ENCODE peak calls at places on chromosomes 5 and 9, in seven cellular contexts. L is CD4-positive, alpha-beta T cell; G is stomach; X is endothelial cell; E is SK-MEL-5; R is stimulated activated CD4-positive, alpha-beta T cell treated with anti-CD3 and anti-CD28 coated beads, Interleukin-12 subunit alpha, Interleukin-12 subunit beta, amount 100 ng/mL, for 4 hours; P is SJSA1. D is an unnamed sample.

GRCh38 chr5:89513299-89514044 is 630.5 kb upstream of the MEF2C start:
- DNase-seq in E (no peak), G (no peak), L (no peak), P (no peak), R (no peak), X (no peak), D (no peak)

GRCh38 chr5:132017738-132018625 is 6.5 kb upstream of the ACSL6 start:
- DNase-seq in R (no peak), G (no peak), P (no peak), L (peak), X (no peak), E (no peak), D (no peak)

GRCh38 chr5:173228107-173228506 is 6.9 kb downstream of the NKX2-5 start:
- DNase-seq in G (no peak), L (no peak), R (no peak), X (no peak), E (no peak), P (no peak), D (no peak)

GRCh38 chr9:37920471-37921167 is 16.7 kb upstream of the SLC25A51 start:
- DNase-seq in E (peak), X (no peak), P (no peak), R (no peak), G (no peak), L (no peak), D (no peak)

GRCh38 chr9:112048924-112049785 is 125.9 kb downstream of the SUSD1 start:
- DNase-seq in X (no peak), G (peak), L (no peak), R (no peak), E (no peak), P (no peak), D (no peak)

GRCh38 chr9:98944130-98945074 is 695 bp downstream of the COL15A1 start:
- DNase-seq in E (no peak), P (peak), L (no peak), X (peak), G (no peak), R (no peak), D (no peak)

GRCh38 chr9:21326526-21327139 is 8.6 kb downstream of the KLHL9 start:
- DNase-seq in P (peak), E (peak), X (no peak), G (no peak), L (no peak), R (no peak), D (no peak)

GRCh38 chr5:151108566-151108965 is 27.7 kb upstream of the TNIP1 start:
- DNase-seq in X (no peak), P (no peak), R (no peak), G (no peak), E (no peak), L (no peak), D (no peak)

GRCh38 chr5:181109489-181110013 is 21.4 kb downstream of the OR2V1 start:
- DNase-seq in L (no peak), R (no peak), E (no peak), G (no peak), P (no peak), X (no peak), D (no peak)

GRCh38 chr5:96736937-96737336 is 70.8 kb downstream of the ERAP1 start:
- DNase-seq in L (no peak), X (no peak), R (no peak), G (no peak), P (no peak), E (no peak), D (no peak)

GRCh38 chr9:27634879-27635278 is 61.6 kb upstream of the C9orf72 start:
- DNase-seq in P (no peak), X (no peak), G (no peak), R (no peak), L (no peak), E (no peak), D (no peak)

GRCh38 chr9:15349892-15350761 is 43.1 kb upstream of the TTC39B start:
- DNase-seq in R (peak), E (peak), P (peak), X (no peak), G (peak), L (peak), D (no peak)

GRCh38 chr5:179906294-179906794 is 1.4 kb downstream of the TBC1D9B start:
- DNase-seq in X (no peak), E (no peak), P (no peak), G (no peak), L (no peak), R (no peak), D (no peak)

GRCh38 chr5:38613475-38613874 is 57.0 kb upstream of the LIFR start:
- DNase-seq in G (no peak), X (no peak), E (no peak), R (no peak), L (no peak), P (no peak), D (no peak)

GRCh38 chr5:74934949-74935751 is 69.0 kb upstream of the FAM169A start:
- DNase-seq in X (peak), E (peak), G (no peak), R (no peak), L (no peak), P (no peak), D (peak)

GRCh38 chr9:107251756-107252322 is 31.2 kb upstream of the RAD23B start:
- DNase-seq in E (no peak), R (no peak), L (no peak), G (peak), X (no peak), P (peak), D (no peak)

GRCh38 chr5:160188151-160188967 is 40.9 kb upstream of the FABP6 start:
- DNase-seq in G (peak), L (no peak), P (peak), R (no peak), X (peak), E (no peak), D (no peak)

GRCh38 chr9:133067006-133067405 is 5.2 kb downstream of the CEL start:
- DNase-seq in X (no peak), P (no peak), L (no peak), E (no peak), R (no peak), G (no peak), D (no peak)

GRCh38 chr5:159331099-159331973 is 1.0 kb upstream of the IL12B start:
- DNase-seq in P (no peak), G (peak), R (peak), E (peak), L (peak), X (peak), D (peak)

GRCh38 chr9:137878146-137878941 is 762 bp downstream of the CACNA1B start:
- DNase-seq in L (no peak), E (no peak), X (peak), R (peak), G (no peak), P (no peak), D (no peak)

GRCh38 chr9:130128251-130128650 is 44.0 kb upstream of the NCS1 start:
- DNase-seq in X (no peak), G (peak), P (peak), L (peak), E (peak), R (peak), D (peak)

GRCh38 chr5:74966151-74967050 is 86.0 kb downstream of the GCNT4 start:
- DNase-seq in G (peak), P (no peak), X (no peak), R (no peak), L (no peak), E (no peak), D (no peak)

GRCh38 chr9:74497750-74498615 is 848 bp downstream of the RORB start:
- DNase-seq in L (no peak), R (no peak), G (no peak), E (no peak), P (peak), X (peak), D (no peak)

GRCh38 chr9:70034292-70034711 is 9.3 kb upstream of the MAMDC2 start:
- DNase-seq in P (no peak), L (no peak), E (no peak), R (no peak), X (no peak), G (no peak), D (no peak)